ENCODE peak calls at places on chromosome 9, in six cellular contexts. One of them, this sample, is unnamed.

GRCh38 chr9:33942471-33943083 is 106.1 kb downstream of the UBAP2 start:
- DNase-seq in adrenal gland: no peak
- DNase-seq in Caco-2: no peak
- DNase-seq in MM.1S: no peak
- DNase-seq in endothelial cell of umbilical vein: peak
- DNase-seq in uterus: no peak
- DNase-seq in this sample: no peak

GRCh38 chr9:133347515-133347984 is 381 bp downstream of the MED22 start:
- DNase-seq in Caco-2: peak
- DNase-seq in adrenal gland: peak
- DNase-seq in endothelial cell of umbilical vein: peak
- DNase-seq in MM.1S: peak
- DNase-seq in uterus: peak
- DNase-seq in this sample: peak

GRCh38 chr9:84271004-84271886 is 69.3 kb downstream of the SLC28A3 start:
- DNase-seq in adrenal gland: peak
- DNase-seq in MM.1S: no peak
- DNase-seq in endothelial cell of umbilical vein: peak
- DNase-seq in Caco-2: no peak
- DNase-seq in uterus: peak
- DNase-seq in this sample: peak

GRCh38 chr9:95499847-95500246 is 16.9 kb downstream of the PTCH1 start:
- DNase-seq in endothelial cell of umbilical vein: no peak
- DNase-seq in Caco-2: peak
- DNase-seq in adrenal gland: no peak
- DNase-seq in MM.1S: no peak
- DNase-seq in uterus: no peak
- DNase-seq in this sample: no peak

GRCh38 chr9:29213374-29214161 is 1640.3 kb upstream of the C9orf72 start:
- DNase-seq in uterus: peak
- DNase-seq in adrenal gland: no peak
- DNase-seq in Caco-2: no peak
- DNase-seq in MM.1S: peak
- DNase-seq in endothelial cell of umbilical vein: no peak
- DNase-seq in this sample: no peak

GRCh38 chr9:101504188-101504587 is 29.5 kb upstream of the RNF20 start:
- DNase-seq in Caco-2: no peak
- DNase-seq in adrenal gland: no peak
- DNase-seq in endothelial cell of umbilical vein: no peak
- DNase-seq in uterus: no peak
- DNase-seq in MM.1S: no peak
- DNase-seq in this sample: no peak

GRCh38 chr9:97802276-97802675 is 50.8 kb upstream of the FOXE1 start:
- DNase-seq in MM.1S: no peak
- DNase-seq in Caco-2: peak
- DNase-seq in endothelial cell of umbilical vein: no peak
- DNase-seq in uterus: no peak
- DNase-seq in adrenal gland: no peak
- DNase-seq in this sample: no peak

GRCh38 chr9:28234133-28234898 is 661.0 kb upstream of the C9orf72 start:
- DNase-seq in Caco-2: no peak
- DNase-seq in adrenal gland: no peak
- DNase-seq in endothelial cell of umbilical vein: no peak
- DNase-seq in MM.1S: no peak
- DNase-seq in uterus: no peak
- DNase-seq in this sample: no peak

GRCh38 chr9:113634597-113635515 is 171.3 kb downstream of the RGS3 start:
- DNase-seq in endothelial cell of umbilical vein: peak
- DNase-seq in adrenal gland: no peak
- DNase-seq in uterus: no peak
- DNase-seq in Caco-2: no peak
- DNase-seq in MM.1S: no peak
- DNase-seq in this sample: no peak

GRCh38 chr9:114327749-114328148 is 1.9 kb upstream of the ORM2 start:
- DNase-seq in MM.1S: no peak
- DNase-seq in endothelial cell of umbilical vein: no peak
- DNase-seq in Caco-2: no peak
- DNase-seq in uterus: no peak
- DNase-seq in adrenal gland: no peak
- DNase-seq in this sample: no peak

GRCh38 chr9:26131891-26132290 is 453.6 kb upstream of the TUSC1 start:
- DNase-seq in adrenal gland: no peak
- DNase-seq in MM.1S: no peak
- DNase-seq in Caco-2: no peak
- DNase-seq in uterus: no peak
- DNase-seq in endothelial cell of umbilical vein: peak
- DNase-seq in this sample: no peak

GRCh38 chr9:84338792-84339191 is 1.8 kb downstream of the SLC28A3 start:
- DNase-seq in endothelial cell of umbilical vein: no peak
- DNase-seq in Caco-2: no peak
- DNase-seq in MM.1S: no peak
- DNase-seq in uterus: no peak
- DNase-seq in adrenal gland: no peak
- DNase-seq in this sample: no peak

GRCh38 chr9:92634712-92635605 is 35.0 kb downstream of the IPPK start:
- DNase-seq in uterus: peak
- DNase-seq in Caco-2: peak
- DNase-seq in endothelial cell of umbilical vein: peak
- DNase-seq in adrenal gland: peak
- DNase-seq in MM.1S: peak
- DNase-seq in this sample: peak

GRCh38 chr9:34047864-34048729 is 590 bp downstream of the UBAP2 start:
- DNase-seq in MM.1S: peak
- DNase-seq in adrenal gland: peak
- DNase-seq in Caco-2: peak
- DNase-seq in endothelial cell of umbilical vein: no peak
- DNase-seq in uterus: peak
- DNase-seq in this sample: no peak

GRCh38 chr9:136327313-136327971 is at the start of gene GPSM1:
- DNase-seq in uterus: peak
- DNase-seq in endothelial cell of umbilical vein: peak
- DNase-seq in adrenal gland: no peak
- DNase-seq in MM.1S: no peak
- DNase-seq in Caco-2: peak
- DNase-seq in this sample: peak

GRCh38 chr9:107952773-107953172 is 463.2 kb upstream of the KLF4 start:
- DNase-seq in endothelial cell of umbilical vein: no peak
- DNase-seq in adrenal gland: no peak
- DNase-seq in uterus: no peak
- DNase-seq in Caco-2: no peak
- DNase-seq in MM.1S: no peak
- DNase-seq in this sample: no peak

GRCh38 chr9:5263568-5264218 is 32.5 kb downstream of the INSL4 start:
- DNase-seq in adrenal gland: no peak
- DNase-seq in Caco-2: peak
- DNase-seq in endothelial cell of umbilical vein: peak
- DNase-seq in MM.1S: peak
- DNase-seq in uterus: no peak
- DNase-seq in this sample: no peak

GRCh38 chr9:94526951-94527350 is 27.9 kb upstream of the PCAT7 start:
- DNase-seq in Caco-2: no peak
- DNase-seq in adrenal gland: no peak
- DNase-seq in uterus: no peak
- DNase-seq in endothelial cell of umbilical vein: no peak
- DNase-seq in MM.1S: no peak
- DNase-seq in this sample: no peak

GRCh38 chr9:134069536-134070399 is 1.9 kb upstream of the BRD3 start:
- DNase-seq in adrenal gland: no peak
- DNase-seq in endothelial cell of umbilical vein: no peak
- DNase-seq in Caco-2: no peak
- DNase-seq in uterus: peak
- DNase-seq in MM.1S: no peak
- DNase-seq in this sample: peak

GRCh38 chr9:81823672-81824554 is 104.3 kb upstream of the SPATA31D4 start:
- DNase-seq in Caco-2: no peak
- DNase-seq in endothelial cell of umbilical vein: no peak
- DNase-seq in adrenal gland: no peak
- DNase-seq in uterus: no peak
- DNase-seq in MM.1S: no peak
- DNase-seq in this sample: no peak

GRCh38 chr9:112168197-112168596 is 6.9 kb downstream of the SUSD1 start:
- DNase-seq in MM.1S: no peak
- DNase-seq in adrenal gland: no peak
- DNase-seq in endothelial cell of umbilical vein: no peak
- DNase-seq in Caco-2: no peak
- DNase-seq in uterus: no peak
- DNase-seq in this sample: no peak

GRCh38 chr9:73023025-73023541 is 70.2 kb upstream of the ALDH1A1 start:
- DNase-seq in uterus: peak
- DNase-seq in MM.1S: peak
- DNase-seq in adrenal gland: peak
- DNase-seq in Caco-2: peak
- DNase-seq in endothelial cell of umbilical vein: peak
- DNase-seq in this sample: no peak

GRCh38 chr9:5073701-5074100 is 88.6 kb downstream of the JAK2 start:
- DNase-seq in uterus: no peak
- DNase-seq in Caco-2: no peak
- DNase-seq in adrenal gland: no peak
- DNase-seq in MM.1S: peak
- DNase-seq in endothelial cell of umbilical vein: no peak
- DNase-seq in this sample: no peak

GRCh38 chr9:123643518-123643917 is 286.4 kb downstream of the DENND1A start:
- DNase-seq in MM.1S: no peak
- DNase-seq in adrenal gland: no peak
- DNase-seq in Caco-2: no peak
- DNase-seq in endothelial cell of umbilical vein: no peak
- DNase-seq in uterus: no peak
- DNase-seq in this sample: no peak

GRCh38 chr9:88775559-88775958 is 215.7 kb upstream of the S1PR3 start:
- DNase-seq in adrenal gland: no peak
- DNase-seq in uterus: no peak
- DNase-seq in MM.1S: no peak
- DNase-seq in endothelial cell of umbilical vein: peak
- DNase-seq in Caco-2: no peak
- DNase-seq in this sample: no peak

GRCh38 chr9:88773627-88774244 is 217.5 kb upstream of the S1PR3 start:
- DNase-seq in uterus: no peak
- DNase-seq in MM.1S: no peak
- DNase-seq in adrenal gland: no peak
- DNase-seq in endothelial cell of umbilical vein: peak
- DNase-seq in Caco-2: no peak
- DNase-seq in this sample: no peak

GRCh38 chr9:88776717-88777497 is 214.4 kb upstream of the S1PR3 start:
- DNase-seq in uterus: no peak
- DNase-seq in MM.1S: no peak
- DNase-seq in Caco-2: no peak
- DNase-seq in endothelial cell of umbilical vein: peak
- DNase-seq in adrenal gland: no peak
- DNase-seq in this sample: no peak

GRCh38 chr9:88775966-88776365 is 215.3 kb upstream of the S1PR3 start:
- DNase-seq in MM.1S: no peak
- DNase-seq in Caco-2: no peak
- DNase-seq in uterus: no peak
- DNase-seq in adrenal gland: no peak
- DNase-seq in endothelial cell of umbilical vein: no peak
- DNase-seq in this sample: no peak

GRCh38 chr9:88775037-88775471 is 216.2 kb upstream of the S1PR3 start:
- DNase-seq in uterus: peak
- DNase-seq in adrenal gland: no peak
- DNase-seq in MM.1S: no peak
- DNase-seq in endothelial cell of umbilical vein: peak
- DNase-seq in Caco-2: peak
- DNase-seq in this sample: no peak
- H3K4me3 ChIP-seq in uterus: no peak
- H3K4me3 ChIP-seq in adrenal gland: no peak
- H3K4me3 ChIP-seq in MM.1S: no peak
- H3K4me3 ChIP-seq in endothelial cell of umbilical vein: no peak
- H3K4me3 ChIP-seq in Caco-2: no peak
- H3K4me3 ChIP-seq in this sample: no peak

DNA sequence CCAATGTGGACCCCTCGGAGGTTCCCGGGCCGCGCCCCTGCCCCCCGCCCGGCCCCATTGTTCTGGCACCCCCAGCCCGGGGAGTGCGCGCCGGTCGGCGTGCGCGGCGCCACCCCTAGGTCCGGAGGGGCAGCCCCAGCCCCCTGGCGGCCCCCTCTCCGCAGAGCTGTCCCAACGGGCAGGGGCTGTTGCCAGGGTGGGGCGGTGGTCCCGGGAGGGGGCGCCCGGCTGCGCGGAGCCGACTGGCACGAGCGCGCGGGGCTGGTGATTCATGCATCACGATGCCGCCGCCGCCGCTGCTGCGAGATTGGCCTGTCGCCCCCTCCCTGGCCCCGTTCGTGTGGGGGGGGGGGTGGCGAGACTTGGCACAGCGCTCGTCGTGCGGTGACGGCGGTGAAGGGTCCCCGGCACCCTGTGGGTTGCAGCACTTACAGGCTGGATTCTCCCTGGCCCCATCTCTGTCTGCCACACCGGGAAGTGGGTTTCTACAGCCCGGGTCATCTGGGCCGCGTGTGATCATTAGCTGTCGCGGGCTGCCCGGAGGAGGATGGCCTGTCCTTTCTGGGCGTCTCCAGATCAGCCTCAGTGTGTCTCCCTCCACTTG is 756 bp downstream of the NCS1 start:
- DNase-seq in MM.1S: no peak
- DNase-seq in endothelial cell of umbilical vein: peak
- DNase-seq in adrenal gland: peak
- DNase-seq in Caco-2: peak
- DNase-seq in uterus: peak
- DNase-seq in this sample: peak
- H3K4me3 ChIP-seq in MM.1S: no peak
- H3K4me3 ChIP-seq in endothelial cell of umbilical vein: peak
- H3K4me3 ChIP-seq in adrenal gland: no peak
- H3K4me3 ChIP-seq in Caco-2: peak
- H3K4me3 ChIP-seq in uterus: peak
- H3K4me3 ChIP-seq in this sample: peak

DNA sequence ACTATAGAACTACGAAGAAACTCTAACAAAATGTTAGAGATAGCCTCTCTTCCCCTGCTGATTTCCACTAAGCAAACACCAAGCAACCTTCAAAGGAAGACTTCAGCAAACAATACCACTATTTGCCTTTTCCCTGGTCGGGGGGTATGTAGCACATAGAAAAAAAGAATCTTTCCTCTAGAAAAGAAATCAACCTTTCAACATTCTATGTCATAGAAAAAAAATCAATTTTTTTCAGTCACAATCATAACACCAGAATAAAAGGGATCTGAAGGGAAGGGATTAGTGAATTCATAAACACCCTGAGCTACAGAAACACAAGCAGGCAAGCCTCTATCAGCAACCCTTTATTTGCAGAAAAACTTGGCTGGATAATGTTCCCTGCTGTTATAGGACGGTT is 15.3 kb downstream of the ABCA1 start:
- DNase-seq in MM.1S: no peak
- DNase-seq in uterus: no peak
- DNase-seq in Caco-2: peak
- DNase-seq in adrenal gland: no peak
- DNase-seq in endothelial cell of umbilical vein: no peak
- DNase-seq in this sample: no peak
- H3K4me3 ChIP-seq in MM.1S: no peak
- H3K4me3 ChIP-seq in uterus: no peak
- H3K4me3 ChIP-seq in Caco-2: no peak
- H3K4me3 ChIP-seq in adrenal gland: no peak
- H3K4me3 ChIP-seq in endothelial cell of umbilical vein: no peak
- H3K4me3 ChIP-seq in this sample: no peak

DNA sequence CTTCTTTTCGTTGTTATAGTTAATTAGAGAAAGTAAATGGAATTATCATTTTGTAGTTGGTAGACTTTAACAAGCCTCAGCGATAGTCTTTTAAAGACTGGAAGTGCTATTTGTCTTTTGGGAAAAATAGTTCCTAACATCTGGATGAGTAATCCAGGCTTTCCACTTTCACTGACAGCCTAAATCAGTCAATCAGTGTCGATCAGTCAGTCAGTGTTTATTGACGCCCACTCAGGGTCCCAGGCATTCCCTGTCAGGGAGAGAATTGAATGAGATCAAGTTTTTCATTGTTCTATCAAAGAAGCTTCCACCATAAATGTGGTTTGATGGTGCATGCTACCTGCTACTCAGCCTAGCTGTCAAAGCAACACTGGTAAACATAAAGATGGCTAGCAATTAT is 2.6 kb downstream of the ABL1 start:
- DNase-seq in endothelial cell of umbilical vein: peak
- DNase-seq in uterus: no peak
- DNase-seq in adrenal gland: no peak
- DNase-seq in MM.1S: no peak
- DNase-seq in Caco-2: no peak
- DNase-seq in this sample: no peak
- H3K4me3 ChIP-seq in endothelial cell of umbilical vein: no peak
- H3K4me3 ChIP-seq in uterus: peak
- H3K4me3 ChIP-seq in adrenal gland: no peak
- H3K4me3 ChIP-seq in MM.1S: no peak
- H3K4me3 ChIP-seq in Caco-2: no peak
- H3K4me3 ChIP-seq in this sample: peak